ENCODE peak calls at places on chromosomes 7 and 10, in eight cellular contexts. T is PC-9, N is AG04449, I is GM06990, A is transverse colon, K is dorsolateral prefrontal cortex, P is progenitor cell of endocrine pancreas, U is cardiac fibroblast. Q is an unnamed sample.

GRCh38 chr10:110747609-110748464 is 103.7 kb downstream of the RBM20 start:
- DNase-seq in T (no peak), N (peak), I (no peak), A (no peak), K (no peak), P (no peak), U (peak), Q (no peak)

GRCh38 chr7:126818393-126819196 is 434.1 kb downstream of the GRM8 start:
- DNase-seq in T (no peak), N (no peak), I (no peak), A (no peak), K (no peak), P (no peak), U (no peak), Q (no peak)

GRCh38 chr7:78024591-78024990 is 226.0 kb downstream of the PHTF2 start:
- DNase-seq in T (no peak), N (no peak), I (no peak), A (no peak), K (no peak), P (no peak), U (no peak), Q (no peak)

GRCh38 chr10:80186364-80187012 is 18.8 kb downstream of the ANXA11 start:
- DNase-seq in T (no peak), N (no peak), I (no peak), A (no peak), K (no peak), P (no peak), U (peak), Q (no peak)

GRCh38 chr10:132444877-132445351 is 47.9 kb downstream of the PWWP2B start:
- DNase-seq in T (peak), N (no peak), I (no peak), A (no peak), K (no peak), P (no peak), U (no peak), Q (peak)

GRCh38 chr10:326350-326749 is 191.1 kb downstream of the ZMYND11 start:
- DNase-seq in T (no peak), N (no peak), I (no peak), A (no peak), K (peak), P (no peak), U (no peak), Q (no peak)

GRCh38 chr10:35206274-35206673 is 79.6 kb downstream of the CREM start:
- DNase-seq in T (no peak), N (no peak), I (no peak), A (no peak), K (no peak), P (no peak), U (no peak), Q (no peak)

GRCh38 chr10:47027108-47027811 is 116.0 kb downstream of the PTPN20 start:
- DNase-seq in T (no peak), N (no peak), I (no peak), A (peak), K (peak), P (no peak), U (no peak), Q (no peak)

GRCh38 chr10:29412452-29413004 is 123.7 kb downstream of the LYZL1 start:
- DNase-seq in T (no peak), N (no peak), I (no peak), A (no peak), K (no peak), P (no peak), U (peak), Q (no peak)

GRCh38 chr10:125756196-125756595 is 19.4 kb downstream of the MMP21 start:
- DNase-seq in T (no peak), N (no peak), I (no peak), A (no peak), K (no peak), P (no peak), U (no peak), Q (no peak)

GRCh38 chr7:151895008-151895661 is 18.2 kb upstream of the PRKAG2 start:
- DNase-seq in T (no peak), N (no peak), I (no peak), A (peak), K (no peak), P (no peak), U (no peak), Q (peak)

GRCh38 chr7:43520201-43520600 is 62.7 kb upstream of the STK17A start:
- DNase-seq in T (no peak), N (no peak), I (no peak), A (no peak), K (no peak), P (no peak), U (no peak), Q (no peak)

GRCh38 chr7:55574062-55574717 is 1.9 kb upstream of the VOPP1 start:
- DNase-seq in T (no peak), N (no peak), I (no peak), A (no peak), K (no peak), P (no peak), U (peak), Q (peak)

GRCh38 chr7:155213385-155213784 is 84.3 kb upstream of the INSIG1 start:
- DNase-seq in T (no peak), N (no peak), I (no peak), A (no peak), K (no peak), P (no peak), U (peak), Q (no peak)

GRCh38 chr10:99364125-99364524 is 35.0 kb downstream of the CNNM1 start:
- DNase-seq in T (no peak), N (peak), I (no peak), A (no peak), K (no peak), P (no peak), U (no peak), Q (no peak)

GRCh38 chr7:141231018-141231792 is 157.3 kb downstream of the TMEM178B start:
- DNase-seq in T (no peak), N (no peak), I (no peak), A (no peak), K (peak), P (no peak), U (peak), Q (peak)

GRCh38 chr10:97018251-97019212 is 167.2 kb downstream of the SLIT1 start:
- DNase-seq in T (no peak), N (no peak), I (no peak), A (no peak), K (no peak), P (no peak), U (no peak), Q (no peak)

GRCh38 chr10:76034236-76035009 is 603.0 kb downstream of the LRMDA start:
- DNase-seq in T (no peak), N (no peak), I (no peak), A (no peak), K (no peak), P (no peak), U (no peak), Q (no peak)

GRCh38 chr10:110971638-110972037 is 52.2 kb downstream of the SHOC2 start:
- DNase-seq in T (no peak), N (no peak), I (no peak), A (no peak), K (no peak), P (no peak), U (no peak), Q (no peak)

GRCh38 chr10:131678171-131678570 is 222.6 kb upstream of the PPP2R2D start:
- DNase-seq in T (no peak), N (no peak), I (no peak), A (no peak), K (no peak), P (no peak), U (no peak), Q (no peak)

GRCh38 chr10:32893431-32893830 is 64.6 kb downstream of the ITGB1 start:
- DNase-seq in T (no peak), N (no peak), I (no peak), A (no peak), K (no peak), P (no peak), U (no peak), Q (peak)

GRCh38 chr7:27418544-27418943 is 175.9 kb downstream of the EVX1 start:
- DNase-seq in T (peak), N (no peak), I (no peak), A (no peak), K (no peak), P (no peak), U (no peak), Q (no peak)

GRCh38 chr10:33273295-33274002 is 61.0 kb downstream of the NRP1 start:
- DNase-seq in T (peak), N (peak), I (no peak), A (peak), K (peak), P (no peak), U (peak), Q (peak)

GRCh38 chr7:52825611-52826010 is 209.8 kb upstream of the POM121L12 start:
- DNase-seq in T (no peak), N (no peak), I (no peak), A (no peak), K (no peak), P (no peak), U (no peak), Q (no peak)

GRCh38 chr10:6185039-6185716 is 17.6 kb upstream of the PFKFB3 start:
- DNase-seq in T (no peak), N (no peak), I (no peak), A (no peak), K (no peak), P (no peak), U (no peak), Q (no peak)

GRCh38 chr10:87541114-87541513 is 36.4 kb downstream of the MINPP1 start:
- DNase-seq in T (no peak), N (no peak), I (no peak), A (no peak), K (no peak), P (no peak), U (peak), Q (peak)

GRCh38 chr7:134891262-134892001 is 94.9 kb upstream of the AGBL3 start:
- DNase-seq in T (peak), N (no peak), I (no peak), A (peak), K (peak), P (peak), U (peak), Q (peak)

GRCh38 chr7:55476071-55476803 is 96.1 kb downstream of the VOPP1 start:
- DNase-seq in T (no peak), N (peak), I (no peak), A (no peak), K (no peak), P (no peak), U (peak), Q (no peak)

GRCh38 chr10:132546567-132547420 is 9.2 kb downstream of the INPP5A start:
- DNase-seq in T (no peak), N (no peak), I (no peak), A (peak), K (peak), P (no peak), U (no peak), Q (no peak)

GRCh38 chr7:29019275-29019820 is 61.2 kb upstream of the TRIL start:
- DNase-seq in T (no peak), N (no peak), I (no peak), A (no peak), K (no peak), P (no peak), U (peak), Q (no peak)
- TF ChIP-seq CTCF in T (no peak), N (no peak), I (no peak), A (no peak), K (no peak), P (no peak), U (peak), Q (no peak)

DNA sequence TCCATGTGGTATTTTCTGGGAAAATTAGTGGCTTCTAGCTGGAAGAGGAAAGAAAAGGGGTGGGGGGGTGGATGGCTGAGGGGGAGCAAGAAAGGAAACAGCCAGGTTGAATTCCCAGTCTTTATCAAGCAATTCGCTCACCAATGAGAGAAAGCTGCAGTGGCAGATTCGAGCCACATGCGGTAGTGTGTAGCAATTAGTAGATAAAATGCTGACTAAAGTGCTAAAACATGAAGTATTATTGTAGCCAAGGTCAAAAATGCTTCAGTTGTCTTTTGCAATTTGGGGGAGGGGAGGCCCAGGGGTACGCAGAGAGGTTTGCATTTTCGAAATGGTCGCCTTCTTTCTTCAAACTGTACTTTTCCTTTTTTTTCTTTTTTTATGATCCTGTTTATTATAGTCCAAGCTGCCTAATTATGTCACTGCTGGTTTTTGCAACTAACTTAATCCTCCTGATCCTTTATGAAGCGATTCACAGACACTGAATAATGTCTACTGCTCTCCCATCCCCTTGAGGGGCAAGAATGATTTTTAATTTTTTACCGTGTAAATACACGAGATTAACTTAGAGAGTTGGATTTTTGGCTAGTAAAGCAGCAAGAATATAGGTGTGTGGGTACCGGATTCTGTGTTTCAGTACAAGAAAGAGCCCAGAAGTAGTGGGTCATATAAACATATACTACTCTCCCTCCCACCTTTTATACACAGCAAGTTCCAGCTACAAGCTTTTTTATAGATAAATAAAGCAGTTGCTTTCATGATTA is 3.6 kb upstream of the ARID5B start:
- DNase-seq in T (no peak), N (no peak), I (no peak), A (peak), K (peak), P (no peak), U (peak), Q (no peak)
- TF ChIP-seq CTCF in T (no peak), N (peak), I (peak), A (peak), K (peak), P (peak), U (peak), Q (no peak)

GRCh38 chr10:124029559-124029958 is 63.8 kb downstream of the CHST15 start:
- DNase-seq in T (no peak), N (no peak), I (no peak), A (no peak), K (no peak), P (no peak), U (no peak), Q (no peak)
- TF ChIP-seq CTCF in T (no peak), N (no peak), I (no peak), A (no peak), K (no peak), P (no peak), U (no peak), Q (no peak)

DNA sequence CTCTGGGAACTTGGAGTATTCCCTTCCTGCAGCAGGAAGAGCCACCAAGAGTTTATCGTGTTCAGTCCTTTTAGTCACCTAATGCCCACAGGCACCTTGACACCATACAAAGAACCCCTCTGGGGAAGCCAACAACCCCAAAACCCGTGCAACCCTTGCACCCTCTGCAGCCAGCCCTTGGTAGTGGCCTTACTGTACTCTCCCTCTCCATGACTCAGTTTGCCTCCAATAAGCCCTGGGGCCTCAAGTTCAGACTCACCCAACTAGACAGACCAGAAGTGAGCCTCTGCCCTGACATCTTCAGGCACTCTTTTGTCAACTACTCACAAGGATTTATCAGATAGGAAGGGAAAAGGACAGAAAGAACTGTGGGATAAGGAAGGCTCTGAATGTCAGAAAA is 30.9 kb downstream of the KCNMA1 start:
- DNase-seq in T (peak), N (no peak), I (no peak), A (no peak), K (no peak), P (no peak), U (no peak), Q (no peak)
- TF ChIP-seq CTCF in T (peak), N (peak), I (no peak), A (no peak), K (no peak), P (no peak), U (no peak), Q (no peak)

DNA sequence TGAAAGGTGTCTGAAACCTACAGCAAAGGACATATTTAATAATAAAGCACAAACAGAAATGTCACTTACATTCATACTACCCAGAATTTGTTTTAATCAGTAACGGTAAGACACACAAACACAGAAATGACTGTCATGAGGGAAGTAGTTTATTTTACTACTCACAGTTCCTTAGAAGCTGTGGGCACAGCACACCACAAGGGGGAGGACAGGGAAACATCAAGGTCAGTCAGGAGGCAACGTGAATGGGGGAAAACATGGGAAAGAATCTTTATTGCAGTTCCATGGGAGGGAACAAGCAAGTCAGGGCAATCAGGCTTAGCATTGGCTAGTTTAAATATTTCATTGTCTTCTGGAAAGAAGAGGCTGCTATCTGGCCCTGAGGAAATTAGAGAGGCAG is 123.8 kb upstream of the PDSS1 start:
- DNase-seq in T (no peak), N (no peak), I (no peak), A (peak), K (no peak), P (no peak), U (no peak), Q (peak)
- TF ChIP-seq CTCF in T (no peak), N (no peak), I (peak), A (no peak), K (no peak), P (peak), U (no peak), Q (no peak)

GRCh38 chr10:130336612-130337304 is 200.6 kb downstream of the GLRX3 start:
- DNase-seq in T (no peak), N (no peak), I (no peak), A (no peak), K (no peak), P (no peak), U (no peak), Q (no peak)

GRCh38 chr10:130337305-130337640 is 201.1 kb downstream of the GLRX3 start:
- DNase-seq in T (no peak), N (no peak), I (no peak), A (no peak), K (no peak), P (no peak), U (no peak), Q (no peak)

GRCh38 chr10:130329792-130330191 is 193.6 kb downstream of the GLRX3 start:
- DNase-seq in T (no peak), N (no peak), I (no peak), A (no peak), K (no peak), P (no peak), U (no peak), Q (no peak)

GRCh38 chr10:130335336-130335735 is 199.1 kb downstream of the GLRX3 start:
- DNase-seq in T (no peak), N (no peak), I (no peak), A (no peak), K (no peak), P (no peak), U (no peak), Q (no peak)

DNA sequence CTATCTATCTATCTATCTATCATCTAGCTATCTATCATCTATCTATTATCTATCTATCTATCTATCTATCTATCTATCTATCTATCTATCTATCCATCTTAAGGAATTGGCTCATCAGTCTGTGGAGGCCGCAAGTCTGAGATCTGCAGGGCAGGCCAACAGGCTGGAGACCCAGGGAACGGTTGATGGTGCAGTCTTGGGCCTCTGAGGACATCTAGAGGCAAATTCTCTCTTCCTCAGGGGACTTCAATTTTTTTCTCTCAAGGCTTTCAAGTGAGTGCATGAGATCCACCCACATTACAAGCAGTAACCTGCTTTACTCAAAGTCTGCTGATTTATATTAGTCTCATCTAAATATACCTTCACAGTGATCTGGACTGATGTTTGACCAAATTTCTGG is 197.0 kb downstream of the GLRX3 start:
- DNase-seq in T (no peak), N (no peak), I (no peak), A (no peak), K (no peak), P (no peak), U (no peak), Q (no peak)
- TF ChIP-seq CTCF in T (no peak), N (no peak), I (no peak), A (no peak), K (no peak), P (no peak), U (no peak), Q (no peak)

GRCh38 chr10:8726666-8727065 is 672.2 kb downstream of the GATA3 start:
- DNase-seq in T (no peak), N (no peak), I (no peak), A (no peak), K (no peak), P (no peak), U (no peak), Q (no peak)
- TF ChIP-seq CTCF in T (no peak), N (no peak), I (no peak), A (no peak), K (no peak), P (no peak), U (no peak), Q (no peak)

GRCh38 chr10:79105164-79105739 is 36.5 kb downstream of the ZMIZ1 start:
- DNase-seq in T (no peak), N (no peak), I (no peak), A (no peak), K (no peak), P (no peak), U (no peak), Q (no peak)
- TF ChIP-seq CTCF in T (no peak), N (no peak), I (no peak), A (peak), K (no peak), P (peak), U (no peak), Q (no peak)